ENCODE peak calls at places on chromosomes 12 and 14, in four cellular contexts. L is K562, Q is GM12878, J is HepG2. M is an unnamed sample.

GRCh38 chr12:49358548-49359141 is 8.6 kb upstream of the SPATS2 start:
- DNase-seq in L (peak), J (peak), Q (no peak), M (peak)

GRCh38 chr14:61355892-61356325 is 34.5 kb downstream of the PRKCH start:
- DNase-seq in L (no peak), J (peak), Q (no peak), M (peak)

GRCh38 chr14:75861161-75861621 is 120.6 kb downstream of the TGFB3 start:
- DNase-seq in Q (no peak), L (peak), J (peak), M (no peak)

GRCh38 chr12:30908389-30909087 is 18.0 kb upstream of the TSPAN11 start:
- DNase-seq in L (no peak), Q (no peak), J (peak), M (no peak)

GRCh38 chr14:91754819-91755218 is 22.9 kb upstream of the CATSPERB start:
- DNase-seq in J (no peak), Q (no peak), L (no peak), M (no peak)

GRCh38 chr12:105120551-105120950 is 13.0 kb downstream of the WASHC4 start:
- DNase-seq in J (peak), Q (no peak), L (no peak), M (no peak)

GRCh38 chr12:58443981-58444371 is 476.3 kb downstream of the LRIG3 start:
- DNase-seq in L (no peak), J (no peak), Q (no peak), M (no peak)

GRCh38 chr12:79687711-79688270 is 3.0 kb downstream of the PAWR start:
- DNase-seq in J (no peak), L (no peak), Q (no peak), M (no peak)

GRCh38 chr12:44247588-44247987 is 411.7 kb downstream of the TMEM117 start:
- DNase-seq in Q (no peak), J (no peak), L (no peak), M (peak)

GRCh38 chr12:102005256-102005655 is 56.5 kb downstream of the WASHC3 start:
- DNase-seq in J (no peak), L (no peak), Q (no peak), M (no peak)

GRCh38 chr14:95452890-95453712 is 63.3 kb downstream of the SYNE3 start:
- DNase-seq in Q (no peak), L (no peak), J (peak), M (no peak)

GRCh38 chr14:69928111-69928523 is 48.9 kb downstream of the SMOC1 start:
- DNase-seq in L (no peak), Q (no peak), J (no peak), M (no peak)

GRCh38 chr12:6618483-6618882 is 11.3 kb upstream of the CHD4 start:
- DNase-seq in L (no peak), Q (no peak), J (no peak), M (no peak)

GRCh38 chr12:51185171-51185717 is 12.3 kb upstream of the TFCP2 start:
- DNase-seq in L (no peak), J (no peak), Q (no peak), M (no peak)

GRCh38 chr12:95102916-95103671 is 29.7 kb upstream of the NR2C1 start:
- DNase-seq in L (no peak), Q (peak), J (peak), M (no peak)

GRCh38 chr14:88463318-88463717 is 77.9 kb downstream of the SPATA7 start:
- DNase-seq in L (peak), Q (no peak), J (peak), M (no peak)

GRCh38 chr12:108640802-108641445 is 7.2 kb upstream of the SELPLG start:
- DNase-seq in Q (no peak), L (peak), J (no peak), M (no peak)

GRCh38 chr14:104246401-104247335 is 108.3 kb downstream of the KIF26A start:
- DNase-seq in L (no peak), Q (no peak), J (no peak), M (no peak)

GRCh38 chr14:105385322-105385637 is 13.1 kb upstream of the TEX22 start:
- DNase-seq in L (no peak), J (no peak), Q (no peak), M (no peak)

GRCh38 chr12:109189291-109189690 is 72.9 kb downstream of the ACACB start:
- DNase-seq in J (no peak), Q (no peak), L (no peak), M (no peak)

GRCh38 chr12:38163442-38163801 is 153.2 kb upstream of the ALG10B start:
- DNase-seq in L (no peak), Q (no peak), J (no peak), M (no peak)

GRCh38 chr12:94684416-94684815 is 34.1 kb upstream of the TMCC3 start:
- DNase-seq in L (no peak), Q (no peak), J (no peak), M (no peak)

GRCh38 chr14:93880025-93880820 is 46.9 kb upstream of the FAM181A start:
- DNase-seq in L (no peak), J (no peak), Q (no peak), M (no peak)

GRCh38 chr12:85572956-85573355 is 263.3 kb downstream of the RASSF9 start:
- DNase-seq in J (no peak), Q (no peak), L (no peak), M (no peak)

GRCh38 chr12:9065607-9065856 is 50.2 kb downstream of the A2M start:
- DNase-seq in Q (no peak), L (no peak), J (peak), M (no peak)

GRCh38 chr12:65663648-65664047 is 160.6 kb upstream of the HMGA2 start:
- DNase-seq in L (no peak), Q (no peak), J (no peak), M (no peak)

GRCh38 chr12:123816896-123817537 is 54.9 kb downstream of the DNAH10 start:
- DNase-seq in L (no peak), J (no peak), Q (no peak), M (no peak)

GRCh38 chr14:31362746-31363145 is 57.6 kb downstream of the HEATR5A start:
- DNase-seq in J (no peak), Q (no peak), L (no peak), M (no peak)

GRCh38 chr12:18400186-18400585 is 138.9 kb downstream of the PIK3C2G start:
- DNase-seq in J (no peak), L (no peak), Q (no peak), M (no peak)

DNA sequence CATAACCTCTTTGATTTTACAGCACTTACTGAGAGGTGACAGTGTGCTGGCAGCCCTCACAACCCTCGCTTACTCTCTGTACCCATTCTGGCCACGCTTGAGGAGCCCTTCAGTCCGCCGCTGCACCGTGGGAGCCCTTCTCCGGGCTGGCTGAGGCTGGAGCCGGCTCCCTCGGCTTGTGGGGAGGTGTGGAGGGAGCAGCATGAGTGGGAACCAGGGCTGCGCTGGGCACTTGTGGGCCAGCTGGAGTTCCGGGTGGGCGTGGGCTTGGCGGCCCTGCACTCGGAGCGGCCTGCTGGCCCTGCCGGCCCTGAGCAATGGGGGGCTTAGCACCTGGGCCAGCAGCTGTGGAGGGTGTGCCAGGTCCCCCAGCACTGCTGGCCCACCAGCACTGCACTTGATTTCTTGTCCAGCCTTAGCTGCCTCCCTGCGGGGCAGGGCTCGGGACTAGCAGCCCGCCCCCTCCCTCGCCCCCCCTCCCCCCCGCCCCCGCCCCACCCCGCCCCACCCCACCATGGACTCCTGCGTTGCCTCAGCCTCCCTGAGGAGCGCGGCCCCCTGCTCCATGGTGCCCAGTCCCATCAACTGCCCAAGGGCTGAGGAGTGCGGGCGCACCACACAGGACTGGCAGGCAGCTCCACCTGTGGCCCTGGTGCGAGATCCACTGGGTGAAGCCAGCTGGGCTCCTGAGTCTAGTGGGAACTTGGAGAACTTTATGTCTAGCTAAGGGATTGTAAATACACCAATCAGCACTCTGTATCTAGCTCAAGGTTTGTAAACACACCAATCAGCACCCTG is 9.9 kb downstream of the MDGA2 start:
- DNase-seq in L (no peak), J (no peak), Q (no peak), M (no peak)
- TF ChIP-seq TCF7 in L (no peak), J (no peak), Q (no peak), M (no peak)

DNA sequence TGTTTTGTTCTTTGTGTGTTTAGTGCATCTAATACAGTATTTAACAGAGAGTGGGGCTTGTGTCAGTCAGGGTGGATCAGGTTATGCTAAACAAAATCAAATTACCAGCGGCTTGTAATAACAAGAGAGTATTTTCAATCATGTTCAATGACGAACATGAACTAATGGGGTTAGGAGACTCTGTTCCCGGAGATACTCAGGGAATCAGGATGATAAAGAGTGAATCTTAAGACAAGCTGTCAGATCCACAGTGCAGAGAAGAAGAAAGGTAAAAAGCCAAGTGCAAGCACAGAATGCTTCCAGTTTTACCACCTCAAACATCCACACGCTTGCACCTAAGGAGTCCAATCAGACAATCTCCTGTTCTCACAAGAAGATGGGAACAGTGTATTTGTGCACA is 1331.5 kb upstream of the TMEM132C start:
- DNase-seq in Q (no peak), L (no peak), J (no peak), M (no peak)
- TF ChIP-seq NR2C2 in Q (no peak), L (no peak), J (no peak), M (no peak)

DNA sequence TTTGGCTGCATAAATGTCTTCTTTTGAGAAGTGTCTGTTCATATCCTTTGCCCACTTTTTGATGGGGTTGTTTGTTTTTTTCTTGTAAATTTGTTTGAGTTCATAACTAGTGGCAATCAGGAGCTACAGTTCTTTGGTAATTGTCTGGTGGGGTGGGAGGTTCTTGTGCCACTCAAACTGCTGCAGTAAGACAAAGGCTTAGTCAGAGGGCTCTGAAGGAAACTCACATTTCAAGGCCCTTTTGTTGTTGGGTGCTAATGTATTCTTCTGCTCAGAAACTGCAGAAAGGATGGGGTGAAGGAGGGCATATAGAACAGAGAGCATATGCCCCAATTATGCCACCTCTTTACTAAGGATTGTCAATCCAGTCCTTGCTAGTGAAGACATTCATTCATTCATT is 21.9 kb downstream of the MYRFL start:
- DNase-seq in L (no peak), Q (no peak), J (no peak), M (no peak)
- TF ChIP-seq TCF7 in L (no peak), Q (no peak), J (no peak), M (no peak)

GRCh38 chr14:45249847-45250575 is 3.0 kb downstream of the MIS18BP1 start:
- DNase-seq in J (peak), Q (no peak), L (peak), M (no peak)

GRCh38 chr14:45253754-45254300 is 825 bp upstream of the MIS18BP1 start:
- DNase-seq in Q (no peak), J (no peak), L (no peak), M (no peak)

GRCh38 chr14:45252356-45253069 is 489 bp downstream of the MIS18BP1 start:
- DNase-seq in L (peak), Q (no peak), J (no peak), M (no peak)

GRCh38 chr14:45253070-45253753 is at the start of gene MIS18BP1:
- DNase-seq in L (peak), J (peak), Q (peak), M (peak)

GRCh38 chr14:45251912-45252311 is 1.1 kb downstream of the MIS18BP1 start:
- DNase-seq in J (peak), L (peak), Q (peak), M (no peak)
- TF ChIP-seq NR2C2 in J (no peak), L (no peak), Q (no peak), M (no peak)

GRCh38 chr14:33679025-33679424 is 271.8 kb downstream of the EGLN3 start:
- DNase-seq in J (no peak), L (no peak), Q (no peak), M (no peak)

GRCh38 chr14:33674716-33675115 is 276.2 kb downstream of the EGLN3 start:
- DNase-seq in L (no peak), Q (no peak), J (no peak), M (no peak)

GRCh38 chr14:33675415-33676130 is 275.3 kb downstream of the EGLN3 start:
- DNase-seq in J (no peak), L (no peak), Q (no peak), M (no peak)

GRCh38 chr14:33678012-33678411 is 272.9 kb downstream of the EGLN3 start:
- DNase-seq in Q (no peak), J (no peak), L (no peak), M (no peak)

GRCh38 chr14:33676135-33676566 is 274.7 kb downstream of the EGLN3 start:
- DNase-seq in L (peak), J (peak), Q (no peak), M (peak)
- TF ChIP-seq TCF7 in L (no peak), J (no peak), Q (no peak), M (no peak)

GRCh38 chr14:103186894-103187586 is 63.8 kb downstream of the TNFAIP2 start:
- DNase-seq in Q (no peak), L (no peak), J (peak), M (peak)

GRCh38 chr14:103190731-103191130 is 67.5 kb downstream of the TNFAIP2 start:
- DNase-seq in J (no peak), Q (no peak), L (no peak), M (no peak)

GRCh38 chr14:103187911-103188310 is 64.7 kb downstream of the TNFAIP2 start:
- DNase-seq in J (no peak), Q (no peak), L (no peak), M (no peak)

GRCh38 chr14:103189481-103190470 is 66.5 kb downstream of the TNFAIP2 start:
- DNase-seq in L (no peak), J (no peak), Q (no peak), M (peak)

DNA sequence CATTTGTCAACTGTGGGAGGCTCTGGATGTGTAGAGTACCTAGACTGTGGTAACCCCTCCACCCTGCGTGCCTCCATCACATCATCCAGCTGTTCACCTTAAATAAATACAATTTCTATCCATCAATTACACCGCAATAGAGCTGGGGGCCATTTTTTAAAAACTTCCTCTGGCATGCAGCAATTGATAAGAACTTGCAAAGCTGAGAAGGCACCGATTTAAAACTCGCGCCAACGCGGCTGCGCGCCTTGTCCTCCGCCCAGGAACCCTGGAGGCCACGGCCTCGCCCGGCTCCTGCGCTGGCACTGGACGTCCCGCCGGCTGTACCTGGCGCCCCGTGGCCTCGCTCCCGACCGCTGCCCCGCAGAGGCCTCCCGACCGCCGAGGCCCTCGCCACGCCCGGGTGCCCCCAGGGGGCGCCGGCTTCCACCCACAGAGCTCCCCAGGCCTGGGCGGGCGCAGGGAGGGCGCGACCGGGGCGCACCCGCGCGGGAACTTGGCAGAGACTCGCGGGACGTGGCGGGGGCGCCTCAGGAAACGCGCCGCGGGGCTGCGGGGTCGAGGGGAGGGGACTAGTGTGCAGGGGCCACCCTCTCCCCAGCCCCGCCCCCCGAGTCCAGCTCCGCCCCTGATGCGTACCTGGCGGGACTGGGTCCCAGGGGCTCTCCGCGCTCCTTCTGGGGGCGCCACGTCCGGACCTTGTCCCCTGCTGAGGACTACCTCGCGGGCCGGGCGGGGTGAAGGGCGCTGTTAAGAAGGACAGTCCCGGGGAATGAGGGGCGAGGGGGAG is 65.6 kb downstream of the TNFAIP2 start:
- DNase-seq in Q (no peak), J (no peak), L (no peak), M (peak)
- TF ChIP-seq NR2C2 in Q (no peak), J (no peak), L (no peak), M (no peak)

GRCh38 chr12:15227004-15227679 is 5.9 kb upstream of the RERG start:
- DNase-seq in J (peak), L (peak), Q (no peak), M (peak)
- TF ChIP-seq TCF7 in J (no peak), L (no peak), Q (no peak), M (no peak)